ENCODE peak calls at places on chromosomes 16 and 17, in seven cellular contexts. K, L, B, G, T, F and W are unnamed samples.

GRCh38 chr16:78596348-78596995 is 497.0 kb downstream of the WWOX start:
- DNase-seq in K (no peak), L (no peak), B (no peak), G (no peak), T (no peak), F (no peak), W (no peak)

GRCh38 chr17:35170968-35171771 is 23.0 kb downstream of the SLC35G3 start:
- DNase-seq in K (peak; percentile 54), L (no peak), B (no peak), G (peak; percentile 6), T (peak; percentile 16), F (no peak), W (peak; percentile 35)

GRCh38 chr17:81387235-81388060 is 7.8 kb upstream of the BAHCC1 start:
- DNase-seq in K (peak; percentile 67), L (no peak), B (no peak), G (peak; percentile 3), T (no peak), F (peak; percentile 85), W (peak; percentile 74)

GRCh38 chr17:4739122-4740024 is at the start of the genes CXCL16 and ZMYND15:
- DNase-seq in K (peak; percentile 47), L (no peak), B (no peak), G (no peak), T (peak; percentile 63), F (peak; percentile 88), W (peak; percentile 77)

GRCh38 chr16:89442588-89442987 is 47.8 kb downstream of the ANKRD11 start:
- DNase-seq in K (peak; percentile 38), L (no peak), B (no peak), G (no peak), T (no peak), F (no peak), W (no peak)

GRCh38 chr17:17346428-17347233 is 43.5 kb downstream of the NT5M start:
- DNase-seq in K (no peak), L (no peak), B (no peak), G (no peak), T (no peak), F (peak; percentile 63), W (no peak)

GRCh38 chr17:12734852-12735430 is 54.4 kb upstream of the ARHGAP44 start:
- DNase-seq in K (no peak), L (no peak), B (no peak), G (no peak), T (no peak), F (no peak), W (peak; percentile 84)

GRCh38 chr16:57377080-57377841 is 5.0 kb downstream of the CX3CL1 start:
- DNase-seq in K (peak; percentile 74), L (no peak), B (no peak), G (peak; percentile 29), T (no peak), F (no peak), W (no peak)

GRCh38 chr17:37648555-37648954 is 5.3 kb upstream of the DDX52 start:
- DNase-seq in K (no peak), L (no peak), B (no peak), G (no peak), T (no peak), F (no peak), W (no peak)

GRCh38 chr16:50806099-50807062 is 64.5 kb downstream of the CYLD start:
- DNase-seq in K (peak; percentile 87), L (peak; percentile 79), B (peak; percentile 54), G (peak; percentile 64), T (peak; percentile 78), F (peak; percentile 83), W (peak; percentile 86)

GRCh38 chr16:85462405-85463227 is 150.5 kb upstream of the GSE1 start:
- DNase-seq in K (no peak), L (peak; percentile 85), B (peak; percentile 69), G (peak; percentile 72), T (peak; percentile 12), F (peak; percentile 79), W (peak; percentile 40)

GRCh38 chr17:59761385-59762021 is 54.0 kb downstream of the VMP1 start:
- DNase-seq in K (peak; percentile 66), L (no peak), B (no peak), G (no peak), T (no peak), F (no peak), W (no peak)